ENCODE peak calls at places on chromosomes 16 and 17, in eight cellular contexts. H is AG09319, B is fibroblast of lung, O is WTC11, R is nephron progenitor cell, G is PC-3, L is K562, J is RWPE1. D is an unnamed sample.

GRCh38 chr16:8929086-8929748 is 34.5 kb downstream of the USP7 start:
- DNase-seq in J (no peak), L (no peak), O (no peak), H (no peak), R (peak; percentile 42), G (no peak), B (no peak), D (no peak)

GRCh38 chr17:21202512-21202911 is 11.4 kb downstream of the TMEM11 start:
- DNase-seq in L (no peak), H (no peak), R (no peak), J (no peak), O (no peak), B (no peak), G (no peak), D (no peak)

GRCh38 chr17:65629234-65629690 is 67.8 kb upstream of the AXIN2 start:
- DNase-seq in O (peak; percentile 12), B (no peak), L (no peak), H (no peak), G (no peak), J (no peak), R (no peak), D (no peak)

GRCh38 chr17:39678340-39679116 is 9.3 kb downstream of the PGAP3 start:
- DNase-seq in J (no peak), L (no peak), O (no peak), G (no peak), B (no peak), R (no peak), H (no peak), D (no peak)

GRCh38 chr16:20377181-20377580 is 24.7 kb upstream of the UMOD start:
- DNase-seq in L (no peak), H (no peak), G (no peak), R (no peak), B (no peak), J (no peak), O (no peak), D (no peak)

GRCh38 chr16:58031016-58031800 is 5.7 kb downstream of the MMP15 start:
- DNase-seq in J (no peak), G (no peak), H (no peak), L (no peak), R (no peak), B (no peak), O (no peak), D (no peak)

GRCh38 chr16:79089735-79090284 is 510.7 kb downstream of the MAF start:
- DNase-seq in B (no peak), G (no peak), O (no peak), L (no peak), H (no peak), R (no peak), J (no peak), D (peak; percentile 40)

GRCh38 chr16:25051446-25052160 is 36.4 kb upstream of the ARHGAP17 start:
- DNase-seq in H (no peak), O (no peak), G (peak; percentile 13), B (peak; percentile 65), L (no peak), J (no peak), R (no peak), D (no peak)

GRCh38 chr17:74380086-74380958 is 13.0 kb downstream of the GPR142 start:
- DNase-seq in O (no peak), J (peak; percentile 75), B (no peak), L (no peak), G (peak; percentile 89), H (no peak), R (no peak), D (no peak)

GRCh38 chr16:22641030-22641671 is 130.5 kb downstream of the NPIPB5 start:
- DNase-seq in L (no peak), H (no peak), B (peak; percentile 51), G (peak; percentile 63), O (peak; percentile 19), R (peak; percentile 66), J (peak; percentile 44), D (no peak)

GRCh38 chr16:56625943-56626654 is 518 bp downstream of the MT1E start:
- DNase-seq in B (peak; percentile 94), L (no peak), J (no peak), O (no peak), G (no peak), R (no peak), H (no peak), D (no peak)

GRCh38 chr16:16147316-16147999 is 75.8 kb downstream of the ABCC6 start:
- DNase-seq in G (no peak), B (no peak), L (no peak), O (no peak), J (no peak), H (no peak), R (no peak), D (no peak)

GRCh38 chr16:4364196-4365013 is 7.2 kb upstream of the VASN start:
- DNase-seq in H (no peak), O (no peak), J (no peak), R (no peak), L (no peak), G (no peak), B (no peak), D (no peak)

DNA sequence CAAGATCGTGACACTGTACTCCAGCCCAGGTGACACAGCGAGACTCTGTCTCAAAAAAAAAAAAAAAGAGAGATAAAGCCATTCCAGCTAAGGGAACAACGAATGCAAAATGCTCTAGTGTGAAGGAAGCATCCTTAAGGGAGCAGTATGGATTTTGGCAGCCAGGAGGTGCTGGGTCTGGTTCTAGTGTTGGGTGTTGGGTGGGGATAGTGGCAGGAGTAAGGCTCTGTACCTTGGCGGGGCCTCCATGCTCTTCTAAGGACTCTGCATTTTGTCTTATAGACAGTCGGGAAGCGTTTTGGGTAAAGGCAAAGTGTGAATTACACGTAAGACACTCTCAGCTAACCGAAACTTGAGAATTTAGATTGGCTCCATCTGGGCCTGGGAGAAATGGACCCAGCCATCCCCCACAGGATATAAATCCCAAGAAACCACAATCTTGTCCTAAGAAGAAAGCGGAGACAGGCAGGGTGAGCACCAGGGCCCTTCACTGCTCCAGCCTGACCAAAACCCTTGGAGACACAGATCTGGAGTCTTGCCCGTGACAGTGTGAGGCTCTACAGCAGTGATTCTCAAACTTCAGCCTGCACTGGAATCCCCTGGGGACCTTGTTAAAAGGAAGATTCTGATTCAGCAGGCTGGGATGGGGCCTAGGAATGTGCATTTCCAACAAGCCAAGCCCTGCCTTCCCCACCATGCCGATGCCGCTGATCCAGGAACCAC is 33.1 kb upstream of the PHB1 start:
- DNase-seq in H (no peak), B (no peak), R (no peak), O (no peak), G (no peak), J (no peak), L (no peak), D (no peak)
- TF ChIP-seq CTCF in H (no peak), B (peak; percentile 5), R (no peak), O (no peak), G (no peak), J (no peak), L (no peak), D (no peak)

GRCh38 chr16:15041260-15042011 is 14.4 kb downstream of the NTAN1 start:
- DNase-seq in J (peak; percentile 17), L (peak; percentile 47), R (no peak), G (no peak), B (peak; percentile 81), H (peak; percentile 35), O (peak; percentile 32), D (no peak)
- TF ChIP-seq CTCF in J (no peak), L (peak; percentile 64), R (no peak), G (no peak), B (peak; percentile 13), H (peak; percentile 29), O (no peak), D (no peak)

GRCh38 chr17:48068491-48068961 is 20.4 kb downstream of the NFE2L1 start:
- DNase-seq in J (no peak), R (no peak), L (no peak), G (peak; percentile 51), O (peak; percentile 57), B (no peak), H (no peak), D (no peak)
- TF ChIP-seq CTCF in J (no peak), R (peak; percentile 33), L (no peak), G (peak; percentile 62), O (no peak), B (peak; percentile 50), H (peak; percentile 27), D (no peak)

GRCh38 chr17:62898239-62898864 is 67.7 kb upstream of the TANC2 start:
- DNase-seq in O (no peak), L (no peak), R (no peak), J (no peak), G (no peak), H (no peak), B (no peak), D (no peak)

GRCh38 chr17:62899349-62899748 is 66.7 kb upstream of the TANC2 start:
- DNase-seq in O (no peak), L (no peak), J (no peak), B (no peak), G (no peak), R (no peak), H (no peak), D (no peak)

GRCh38 chr17:62902573-62903229 is 63.3 kb upstream of the TANC2 start:
- DNase-seq in G (no peak), R (no peak), O (no peak), L (no peak), J (no peak), H (no peak), B (no peak), D (no peak)

GRCh38 chr17:62900096-62900495 is 65.9 kb upstream of the TANC2 start:
- DNase-seq in G (no peak), R (no peak), L (no peak), O (no peak), H (no peak), B (no peak), J (no peak), D (no peak)

GRCh38 chr17:62901544-62901943 is 64.5 kb upstream of the TANC2 start:
- DNase-seq in H (no peak), R (no peak), J (no peak), L (no peak), O (no peak), B (no peak), G (no peak), D (no peak)
- TF ChIP-seq CTCF in H (no peak), R (no peak), J (no peak), L (no peak), O (no peak), B (no peak), G (no peak), D (no peak)

DNA sequence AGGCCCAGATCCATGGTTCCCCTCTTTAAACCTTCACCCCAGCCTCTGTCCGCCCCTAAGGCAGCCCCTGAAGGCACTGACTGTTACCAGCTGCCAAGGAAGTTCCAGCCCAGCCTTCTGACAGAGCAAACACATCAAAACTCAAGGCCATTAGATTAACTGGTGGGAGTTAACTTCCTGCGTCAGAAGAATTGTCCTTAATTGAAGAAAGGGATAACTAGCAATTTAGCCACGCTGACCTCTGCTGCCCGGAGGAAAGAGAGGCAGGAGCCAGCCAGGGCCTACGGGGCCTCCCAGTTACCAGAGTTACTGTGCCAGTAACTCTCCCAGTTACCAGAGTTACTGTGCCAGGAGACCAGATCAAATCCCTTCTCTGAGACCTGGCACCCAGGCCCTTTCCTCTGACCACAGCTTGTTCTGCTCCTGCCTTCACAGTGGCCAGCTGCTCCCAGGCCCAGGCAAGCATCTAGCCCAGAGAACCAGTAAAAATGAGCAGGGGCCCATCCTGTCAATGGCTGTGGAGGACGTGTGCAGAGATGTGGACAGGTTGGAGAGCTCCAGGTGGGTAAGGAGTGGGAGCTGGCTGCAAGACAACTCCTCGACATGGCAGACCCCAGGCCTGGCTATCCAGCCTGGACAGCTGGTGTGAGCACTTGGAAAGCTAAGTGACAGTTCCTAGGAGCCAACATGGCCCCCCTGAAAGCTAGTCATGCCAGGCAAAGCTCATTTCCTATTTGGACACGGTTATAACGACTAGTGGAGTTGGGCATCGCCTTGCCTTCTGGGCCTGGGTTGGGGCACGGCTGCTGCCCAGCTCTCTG is 2.8 kb upstream of the PITPNM3 start:
- DNase-seq in L (no peak), H (no peak), J (no peak), O (no peak), G (no peak), B (peak; percentile 12), R (no peak), D (no peak)
- TF ChIP-seq CTCF in L (no peak), H (no peak), J (no peak), O (no peak), G (peak; percentile 21), B (no peak), R (no peak), D (no peak)